ENCODE peak calls at places on chromosomes 7 and 10, in nine cellular contexts. Z is stimulated activated CD4-positive, alpha-beta T cell treated with anti-CD3 and anti-CD28 coated beads, Interleukin-2, amount 100 ng/mL, for 24 hours; O is ELF-1; I is head of caudate nucleus; R is effector CD4-positive, alpha-beta T cell; G is H54; T is non-pigmented ciliary epithelial cell; L is right cardiac atrium; P is activated T-cell treated with anti-CD3 and anti-CD28 coated beads for 24 hours. F is an unnamed sample.

GRCh38 chr7:77797734-77798393 is 370 bp downstream of the TMEM60 start:
- DNase-seq in Z (no peak), O (no peak), I (peak), R (no peak), G (no peak), T (no peak), L (no peak), P (no peak), F (no peak)

GRCh38 chr10:11716704-11717103 is 25.5 kb upstream of the ECHDC3 start:
- DNase-seq in Z (no peak), O (no peak), I (no peak), R (no peak), G (no peak), T (no peak), L (no peak), P (no peak), F (no peak)

GRCh38 chr10:43105119-43105792 is 28.4 kb downstream of the RET start:
- DNase-seq in Z (peak), O (peak), I (peak), R (peak), G (peak), T (peak), L (peak), P (peak), F (peak)

GRCh38 chr7:42493436-42494198 is 256.6 kb upstream of the GLI3 start:
- DNase-seq in Z (no peak), O (peak), I (peak), R (no peak), G (peak), T (peak), L (peak), P (no peak), F (peak)

GRCh38 chr10:91856637-91857036 is 52.6 kb downstream of the FGFBP3 start:
- DNase-seq in Z (no peak), O (no peak), I (no peak), R (no peak), G (no peak), T (no peak), L (no peak), P (no peak), F (no peak)

GRCh38 chr7:130242198-130243014 is 24.3 kb upstream of the CPA2 start:
- DNase-seq in Z (peak), O (peak), I (peak), R (peak), G (peak), T (peak), L (peak), P (peak), F (peak)

GRCh38 chr7:84985073-84985784 is 201.6 kb downstream of the SEMA3D start:
- DNase-seq in Z (no peak), O (no peak), I (no peak), R (no peak), G (no peak), T (no peak), L (no peak), P (no peak), F (no peak)

GRCh38 chr10:37222046-37222445 is 96.6 kb downstream of the ANKRD30A start:
- DNase-seq in Z (no peak), O (no peak), I (no peak), R (no peak), G (no peak), T (no peak), L (no peak), P (no peak), F (no peak)

GRCh38 chr7:85489498-85489897 is 302.6 kb upstream of the SEMA3D start:
- DNase-seq in Z (no peak), O (no peak), I (no peak), R (no peak), G (no peak), T (peak), L (no peak), P (no peak), F (no peak)

GRCh38 chr7:39248693-39249090 is 271.0 kb downstream of the POU6F2 start:
- DNase-seq in Z (no peak), O (peak), I (no peak), R (no peak), G (no peak), T (no peak), L (no peak), P (no peak), F (no peak)

GRCh38 chr10:8489823-8490222 is 435.3 kb downstream of the GATA3 start:
- DNase-seq in Z (no peak), O (no peak), I (no peak), R (no peak), G (no peak), T (no peak), L (no peak), P (no peak), F (no peak)

GRCh38 chr7:66176914-66177313 is 28.2 kb upstream of the TPST1 start:
- DNase-seq in Z (no peak), O (no peak), I (no peak), R (no peak), G (no peak), T (no peak), L (peak), P (no peak), F (no peak)

GRCh38 chr10:47233631-47234030 is 66.4 kb upstream of the GDF10 start:
- DNase-seq in Z (no peak), O (no peak), I (no peak), R (no peak), G (no peak), T (no peak), L (no peak), P (no peak), F (no peak)

F was measured in A673.